ENCODE peak calls at places on chromosomes 4 and X, in five cellular contexts. One of them, this sample, is unnamed.

GRCh38 chr4:178090640-178091411 is 648.6 kb upstream of the AGA start:
- DNase-seq in Jurkat, Clone E6-1: no peak
- DNase-seq in IMR-90: no peak
- DNase-seq in mesenchymal stem cell: no peak
- DNase-seq in iPS DF 6.9: no peak
- DNase-seq in this sample: no peak

GRCh38 chr4:3302786-3303444 is 10.1 kb downstream of the RGS12 start:
- DNase-seq in Jurkat, Clone E6-1: peak; percentile 52
- DNase-seq in IMR-90: no peak
- DNase-seq in mesenchymal stem cell: no peak
- DNase-seq in iPS DF 6.9: no peak
- DNase-seq in this sample: no peak

GRCh38 chr4:38759077-38759789 is 23.6 kb downstream of the TLR10 start:
- DNase-seq in Jurkat, Clone E6-1: peak; percentile 30
- DNase-seq in IMR-90: peak; percentile 80
- DNase-seq in mesenchymal stem cell: peak; percentile 74
- DNase-seq in iPS DF 6.9: peak; percentile 50
- DNase-seq in this sample: peak; percentile 25

GRCh38 chr4:101791189-101791572 is 651 bp downstream of the BANK1 start:
- DNase-seq in Jurkat, Clone E6-1: no peak
- DNase-seq in IMR-90: no peak
- DNase-seq in mesenchymal stem cell: no peak
- DNase-seq in iPS DF 6.9: no peak
- DNase-seq in this sample: no peak

GRCh38 chr4:87009095-87009648 is 74.4 kb downstream of the AFF1 start:
- DNase-seq in Jurkat, Clone E6-1: no peak
- DNase-seq in IMR-90: no peak
- DNase-seq in mesenchymal stem cell: no peak
- DNase-seq in iPS DF 6.9: no peak
- DNase-seq in this sample: no peak

GRCh38 chr4:36551697-36552214 is 270.3 kb downstream of the DTHD1 start:
- DNase-seq in Jurkat, Clone E6-1: peak; percentile 43
- DNase-seq in IMR-90: no peak
- DNase-seq in mesenchymal stem cell: no peak
- DNase-seq in iPS DF 6.9: no peak
- DNase-seq in this sample: no peak

GRCh38 chrX:312621-313331 is 5.8 kb downstream of the GTPBP6 start:
- DNase-seq in Jurkat, Clone E6-1: no peak
- DNase-seq in IMR-90: no peak
- DNase-seq in mesenchymal stem cell: no peak
- DNase-seq in iPS DF 6.9: no peak
- DNase-seq in this sample: peak; percentile 11

GRCh38 chr4:78496021-78496643 is 55.4 kb upstream of the ANXA3 start:
- DNase-seq in Jurkat, Clone E6-1: no peak
- DNase-seq in IMR-90: no peak
- DNase-seq in mesenchymal stem cell: no peak
- DNase-seq in iPS DF 6.9: no peak
- DNase-seq in this sample: no peak

GRCh38 chrX:114077773-114078172 is 506.1 kb upstream of the HTR2C start:
- DNase-seq in Jurkat, Clone E6-1: no peak
- DNase-seq in IMR-90: no peak
- DNase-seq in mesenchymal stem cell: no peak
- DNase-seq in iPS DF 6.9: no peak
- DNase-seq in this sample: no peak

GRCh38 chr4:5711479-5712184 is 631 bp downstream of the EVC start:
- DNase-seq in Jurkat, Clone E6-1: no peak
- DNase-seq in IMR-90: peak; percentile 51
- DNase-seq in mesenchymal stem cell: peak; percentile 80
- DNase-seq in iPS DF 6.9: no peak
- DNase-seq in this sample: peak; percentile 39

GRCh38 chrX:538311-538710 is 92.3 kb upstream of the SHOX start:
- DNase-seq in Jurkat, Clone E6-1: no peak
- DNase-seq in IMR-90: no peak
- DNase-seq in mesenchymal stem cell: no peak
- DNase-seq in iPS DF 6.9: no peak
- DNase-seq in this sample: no peak

GRCh38 chr4:54439831-54440243 is 210.7 kb downstream of the PDGFRA start:
- DNase-seq in Jurkat, Clone E6-1: peak; percentile 15
- DNase-seq in IMR-90: peak; percentile 41
- DNase-seq in mesenchymal stem cell: peak; percentile 11
- DNase-seq in iPS DF 6.9: no peak
- DNase-seq in this sample: peak; percentile 17

GRCh38 chrX:105190252-105190853 is 30.1 kb downstream of the TEX13A start:
- DNase-seq in Jurkat, Clone E6-1: peak; percentile 8
- DNase-seq in IMR-90: peak; percentile 6
- DNase-seq in mesenchymal stem cell: peak; percentile 32
- DNase-seq in iPS DF 6.9: no peak
- DNase-seq in this sample: no peak

GRCh38 chr4:158824425-158825274 is 55.8 kb downstream of the FNIP2 start:
- DNase-seq in Jurkat, Clone E6-1: no peak
- DNase-seq in IMR-90: peak; percentile 17
- DNase-seq in mesenchymal stem cell: peak; percentile 55
- DNase-seq in iPS DF 6.9: no peak
- DNase-seq in this sample: no peak

GRCh38 chr4:75007891-75008290 is 75.0 kb downstream of the PARM1 start:
- DNase-seq in Jurkat, Clone E6-1: no peak
- DNase-seq in IMR-90: no peak
- DNase-seq in mesenchymal stem cell: no peak
- DNase-seq in iPS DF 6.9: peak; percentile 11
- DNase-seq in this sample: no peak

GRCh38 chrX:1658083-1658463 is 43.2 kb downstream of the ASMT start:
- DNase-seq in Jurkat, Clone E6-1: no peak
- DNase-seq in IMR-90: no peak
- DNase-seq in mesenchymal stem cell: no peak
- DNase-seq in iPS DF 6.9: no peak
- DNase-seq in this sample: no peak

GRCh38 chr4:39097290-39097689 is 35.3 kb downstream of the KLHL5 start:
- DNase-seq in Jurkat, Clone E6-1: no peak
- DNase-seq in IMR-90: no peak
- DNase-seq in mesenchymal stem cell: no peak
- DNase-seq in iPS DF 6.9: no peak
- DNase-seq in this sample: no peak

GRCh38 chr4:15575951-15576350 is 79.2 kb downstream of the FBXL5 start:
- DNase-seq in Jurkat, Clone E6-1: no peak
- DNase-seq in IMR-90: no peak
- DNase-seq in mesenchymal stem cell: no peak
- DNase-seq in iPS DF 6.9: no peak
- DNase-seq in this sample: no peak

GRCh38 chr4:37715889-37716402 is 29.8 kb upstream of the RELL1 start:
- DNase-seq in Jurkat, Clone E6-1: peak; percentile 45
- DNase-seq in IMR-90: peak; percentile 66
- DNase-seq in mesenchymal stem cell: peak; percentile 23
- DNase-seq in iPS DF 6.9: no peak
- DNase-seq in this sample: no peak

GRCh38 chrX:6644411-6644810 is 109.5 kb upstream of the VCX3A start:
- DNase-seq in Jurkat, Clone E6-1: no peak
- DNase-seq in IMR-90: no peak
- DNase-seq in mesenchymal stem cell: no peak
- DNase-seq in iPS DF 6.9: no peak
- DNase-seq in this sample: no peak

GRCh38 chr4:173436149-173436579 is 37.2 kb upstream of the SCRG1 start:
- DNase-seq in Jurkat, Clone E6-1: no peak
- DNase-seq in IMR-90: peak; percentile 67
- DNase-seq in mesenchymal stem cell: peak; percentile 14
- DNase-seq in iPS DF 6.9: no peak
- DNase-seq in this sample: no peak

GRCh38 chr4:83025563-83025962 is 9.4 kb upstream of the COPS4 start:
- DNase-seq in Jurkat, Clone E6-1: no peak
- DNase-seq in IMR-90: no peak
- DNase-seq in mesenchymal stem cell: no peak
- DNase-seq in iPS DF 6.9: no peak
- DNase-seq in this sample: no peak

GRCh38 chr4:128661529-128661928 is 148.0 kb upstream of the JADE1 start:
- DNase-seq in Jurkat, Clone E6-1: no peak
- DNase-seq in IMR-90: no peak
- DNase-seq in mesenchymal stem cell: no peak
- DNase-seq in iPS DF 6.9: no peak
- DNase-seq in this sample: no peak

GRCh38 chr4:128660361-128660964 is 149.0 kb upstream of the JADE1 start:
- DNase-seq in Jurkat, Clone E6-1: no peak
- DNase-seq in IMR-90: peak; percentile 74
- DNase-seq in mesenchymal stem cell: peak; percentile 75
- DNase-seq in iPS DF 6.9: no peak
- DNase-seq in this sample: no peak

GRCh38 chr4:128657638-128658037 is 151.9 kb upstream of the JADE1 start:
- DNase-seq in Jurkat, Clone E6-1: no peak
- DNase-seq in IMR-90: no peak
- DNase-seq in mesenchymal stem cell: no peak
- DNase-seq in iPS DF 6.9: no peak
- DNase-seq in this sample: no peak

GRCh38 chr4:128654465-128654864 is 155.0 kb upstream of the JADE1 start:
- DNase-seq in Jurkat, Clone E6-1: no peak
- DNase-seq in IMR-90: no peak
- DNase-seq in mesenchymal stem cell: no peak
- DNase-seq in iPS DF 6.9: no peak
- DNase-seq in this sample: no peak

GRCh38 chr4:128658214-128658621 is 151.3 kb upstream of the JADE1 start:
- DNase-seq in Jurkat, Clone E6-1: no peak
- DNase-seq in IMR-90: no peak
- DNase-seq in mesenchymal stem cell: no peak
- DNase-seq in iPS DF 6.9: no peak
- DNase-seq in this sample: no peak
- H3K4me3 ChIP-seq in Jurkat, Clone E6-1: no peak overlapping the region
- H3K4me3 ChIP-seq in IMR-90: no peak overlapping the region
- H3K4me3 ChIP-seq in mesenchymal stem cell: no peak overlapping the region
- H3K4me3 ChIP-seq in iPS DF 6.9: no peak overlapping the region
- H3K4me3 ChIP-seq in this sample: no peak overlapping the region

DNA sequence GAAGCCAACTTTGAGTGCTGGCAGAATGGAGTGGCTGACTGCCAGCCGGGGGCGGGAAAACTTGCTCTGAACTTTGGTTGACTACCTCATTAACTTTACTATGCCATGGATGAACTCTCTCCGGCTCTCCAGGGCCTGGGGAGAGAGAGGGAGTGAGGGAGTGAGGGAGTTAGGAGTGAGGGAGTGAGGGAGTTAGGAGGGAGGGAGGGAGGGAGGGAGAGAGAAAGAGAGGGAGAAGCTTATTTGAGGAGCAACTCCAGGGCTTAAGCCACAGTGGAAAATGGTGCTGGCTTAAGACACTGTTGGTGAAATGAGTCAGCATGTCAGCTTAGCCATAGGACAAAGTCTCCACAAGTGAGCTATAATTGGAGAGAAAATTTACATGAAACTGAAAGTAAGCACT is 280.9 kb upstream of the RPS6KA3 start:
- DNase-seq in Jurkat, Clone E6-1: no peak
- DNase-seq in IMR-90: peak; percentile 68
- DNase-seq in mesenchymal stem cell: peak; percentile 59
- DNase-seq in iPS DF 6.9: no peak
- DNase-seq in this sample: no peak
- H3K4me3 ChIP-seq in Jurkat, Clone E6-1: no peak overlapping the region
- H3K4me3 ChIP-seq in IMR-90: no peak overlapping the region
- H3K4me3 ChIP-seq in mesenchymal stem cell: no peak overlapping the region
- H3K4me3 ChIP-seq in iPS DF 6.9: no peak overlapping the region
- H3K4me3 ChIP-seq in this sample: no peak overlapping the region

GRCh38 chrX:123962006-123962485 is 540 bp downstream of the STAG2 start:
- DNase-seq in Jurkat, Clone E6-1: peak; percentile 74
- DNase-seq in IMR-90: no peak
- DNase-seq in mesenchymal stem cell: no peak
- DNase-seq in iPS DF 6.9: no peak
- DNase-seq in this sample: no peak

GRCh38 chrX:123965712-123966111 is 4.2 kb downstream of the STAG2 start:
- DNase-seq in Jurkat, Clone E6-1: no peak
- DNase-seq in IMR-90: no peak
- DNase-seq in mesenchymal stem cell: no peak
- DNase-seq in iPS DF 6.9: no peak
- DNase-seq in this sample: no peak

GRCh38 chrX:123962794-123963373 is 1.4 kb downstream of the STAG2 start:
- DNase-seq in Jurkat, Clone E6-1: peak; percentile 75
- DNase-seq in IMR-90: peak; percentile 94
- DNase-seq in mesenchymal stem cell: peak; percentile 97
- DNase-seq in iPS DF 6.9: peak; percentile 57
- DNase-seq in this sample: peak; percentile 86

GRCh38 chrX:123961268-123962005 is at the start of gene STAG2:
- DNase-seq in Jurkat, Clone E6-1: peak; percentile 87
- DNase-seq in IMR-90: peak; percentile 85
- DNase-seq in mesenchymal stem cell: peak; percentile 93
- DNase-seq in iPS DF 6.9: no peak
- DNase-seq in this sample: peak; percentile 73

GRCh38 chrX:123964155-123964554 is 2.6 kb downstream of the STAG2 start:
- DNase-seq in Jurkat, Clone E6-1: no peak
- DNase-seq in IMR-90: peak; percentile 43
- DNase-seq in mesenchymal stem cell: peak; percentile 63
- DNase-seq in iPS DF 6.9: no peak
- DNase-seq in this sample: no peak
- H3K4me3 ChIP-seq in Jurkat, Clone E6-1: no peak overlapping the region
- H3K4me3 ChIP-seq in IMR-90: no peak overlapping the region
- H3K4me3 ChIP-seq in mesenchymal stem cell: peak overlapping the region; percentile 78
- H3K4me3 ChIP-seq in iPS DF 6.9: no peak overlapping the region
- H3K4me3 ChIP-seq in this sample: peak overlapping the region; percentile 84

DNA sequence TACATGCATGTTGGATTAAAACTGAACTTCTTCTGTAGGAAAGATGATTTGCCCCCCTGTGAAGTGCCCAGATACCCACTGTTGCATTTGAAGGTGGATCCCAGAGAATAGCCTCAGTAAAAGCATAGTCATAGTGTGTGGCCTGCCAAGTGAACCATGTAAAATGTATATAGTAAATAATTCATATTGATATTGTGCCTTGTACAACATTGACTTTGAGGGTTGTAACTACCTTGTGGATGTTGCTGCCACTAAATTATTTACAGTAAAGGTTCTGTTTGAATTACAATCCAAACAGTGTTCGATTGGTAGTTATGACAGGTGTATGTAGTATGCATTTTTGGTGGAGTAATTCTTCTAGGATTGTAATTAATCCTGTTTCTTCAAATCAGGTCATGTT is 19.2 kb downstream of the TMEM131L start:
- DNase-seq in Jurkat, Clone E6-1: no peak
- DNase-seq in IMR-90: no peak
- DNase-seq in mesenchymal stem cell: no peak
- DNase-seq in iPS DF 6.9: no peak
- DNase-seq in this sample: no peak
- H3K4me3 ChIP-seq in Jurkat, Clone E6-1: no peak overlapping the region
- H3K4me3 ChIP-seq in IMR-90: no peak overlapping the region
- H3K4me3 ChIP-seq in mesenchymal stem cell: no peak overlapping the region
- H3K4me3 ChIP-seq in iPS DF 6.9: no peak overlapping the region
- H3K4me3 ChIP-seq in this sample: no peak overlapping the region

GRCh38 chr4:113147498-113148231 is 98.2 kb downstream of the ANK2 start:
- DNase-seq in Jurkat, Clone E6-1: no peak
- DNase-seq in IMR-90: no peak
- DNase-seq in mesenchymal stem cell: no peak
- DNase-seq in iPS DF 6.9: no peak
- DNase-seq in this sample: no peak
- H3K4me3 ChIP-seq in Jurkat, Clone E6-1: no peak overlapping the region
- H3K4me3 ChIP-seq in IMR-90: no peak overlapping the region
- H3K4me3 ChIP-seq in mesenchymal stem cell: peak overlapping the region; percentile 79
- H3K4me3 ChIP-seq in iPS DF 6.9: no peak overlapping the region
- H3K4me3 ChIP-seq in this sample: peak overlapping the region; percentile 64

GRCh38 chr4:165875446-165875845 is 2.4 kb downstream of the TLL1 start:
- DNase-seq in Jurkat, Clone E6-1: no peak
- DNase-seq in IMR-90: no peak
- DNase-seq in mesenchymal stem cell: no peak
- DNase-seq in iPS DF 6.9: no peak
- DNase-seq in this sample: no peak
- H3K4me3 ChIP-seq in Jurkat, Clone E6-1: no peak overlapping the region
- H3K4me3 ChIP-seq in IMR-90: no peak overlapping the region
- H3K4me3 ChIP-seq in mesenchymal stem cell: no peak overlapping the region
- H3K4me3 ChIP-seq in iPS DF 6.9: no peak overlapping the region
- H3K4me3 ChIP-seq in this sample: peak overlapping the region; percentile 73

GRCh38 chrX:49037883-49038475 is 5.2 kb downstream of the TFE3 start:
- DNase-seq in Jurkat, Clone E6-1: no peak
- DNase-seq in IMR-90: peak; percentile 81
- DNase-seq in mesenchymal stem cell: peak; percentile 60
- DNase-seq in iPS DF 6.9: no peak
- DNase-seq in this sample: no peak
- H3K4me3 ChIP-seq in Jurkat, Clone E6-1: no peak overlapping the region
- H3K4me3 ChIP-seq in IMR-90: no peak overlapping the region
- H3K4me3 ChIP-seq in mesenchymal stem cell: no peak overlapping the region
- H3K4me3 ChIP-seq in iPS DF 6.9: no peak overlapping the region
- H3K4me3 ChIP-seq in this sample: no peak overlapping the region

This sample was measured in left ventricle myocardium inferior.